ENCODE peak calls at places on chromosome 19, in seven cellular contexts. One of them, this sample, is unnamed.

GRCh38 chr19:7494416-7495098 is 5.7 kb upstream of the PEX11G start:
- DNase-seq in esophagus muscularis mucosa: no peak
- DNase-seq in BJ: no peak
- DNase-seq in heart left ventricle: peak
- DNase-seq in brain microvascular endothelial cell: peak
- DNase-seq in pancreas: peak
- DNase-seq in astrocyte of the spinal cord: no peak
- DNase-seq in this sample: peak

GRCh38 chr19:12778020-12778904 is 2.9 kb upstream of the HOOK2 start:
- DNase-seq in esophagus muscularis mucosa: no peak
- DNase-seq in BJ: no peak
- DNase-seq in heart left ventricle: peak
- DNase-seq in brain microvascular endothelial cell: peak
- DNase-seq in pancreas: peak
- DNase-seq in astrocyte of the spinal cord: peak
- DNase-seq in this sample: peak

GRCh38 chr19:12834418-12834943 is at the start of gene RTBDN:
- DNase-seq in esophagus muscularis mucosa: no peak
- DNase-seq in BJ: no peak
- DNase-seq in heart left ventricle: no peak
- DNase-seq in brain microvascular endothelial cell: no peak
- DNase-seq in pancreas: peak
- DNase-seq in astrocyte of the spinal cord: no peak
- DNase-seq in this sample: peak

GRCh38 chr19:32824136-32824835 is 45.3 kb downstream of the SLC7A9 start:
- DNase-seq in esophagus muscularis mucosa: no peak
- DNase-seq in BJ: no peak
- DNase-seq in heart left ventricle: no peak
- DNase-seq in brain microvascular endothelial cell: no peak
- DNase-seq in pancreas: no peak
- DNase-seq in astrocyte of the spinal cord: no peak
- DNase-seq in this sample: no peak

GRCh38 chr19:18046066-18046718 is 38.2 kb downstream of the ARRDC2 start:
- DNase-seq in esophagus muscularis mucosa: no peak
- DNase-seq in BJ: peak
- DNase-seq in heart left ventricle: no peak
- DNase-seq in brain microvascular endothelial cell: peak
- DNase-seq in pancreas: no peak
- DNase-seq in astrocyte of the spinal cord: peak
- DNase-seq in this sample: peak

GRCh38 chr19:18289471-18290066 is 8.1 kb upstream of the JUND start:
- DNase-seq in esophagus muscularis mucosa: no peak
- DNase-seq in BJ: no peak
- DNase-seq in heart left ventricle: no peak
- DNase-seq in brain microvascular endothelial cell: no peak
- DNase-seq in pancreas: no peak
- DNase-seq in astrocyte of the spinal cord: no peak
- DNase-seq in this sample: no peak

GRCh38 chr19:17020823-17021222 is 5.8 kb downstream of the CPAMD8 start:
- DNase-seq in esophagus muscularis mucosa: no peak
- DNase-seq in BJ: no peak
- DNase-seq in heart left ventricle: no peak
- DNase-seq in brain microvascular endothelial cell: no peak
- DNase-seq in pancreas: no peak
- DNase-seq in astrocyte of the spinal cord: no peak
- DNase-seq in this sample: no peak

GRCh38 chr19:5090780-5091575 is 122.1 kb downstream of the KDM4B start:
- DNase-seq in esophagus muscularis mucosa: no peak
- DNase-seq in BJ: peak
- DNase-seq in heart left ventricle: peak
- DNase-seq in brain microvascular endothelial cell: peak
- DNase-seq in pancreas: no peak
- DNase-seq in astrocyte of the spinal cord: peak
- DNase-seq in this sample: no peak

GRCh38 chr19:9309974-9310446 is 372 bp upstream of the ZNF699 start:
- DNase-seq in esophagus muscularis mucosa: peak
- DNase-seq in BJ: no peak
- DNase-seq in heart left ventricle: peak
- DNase-seq in brain microvascular endothelial cell: peak
- DNase-seq in pancreas: peak
- DNase-seq in astrocyte of the spinal cord: no peak
- DNase-seq in this sample: peak

GRCh38 chr19:17346109-17346671 is 8.8 kb downstream of the GTPBP3 start:
- DNase-seq in esophagus muscularis mucosa: no peak
- DNase-seq in BJ: no peak
- DNase-seq in heart left ventricle: peak
- DNase-seq in brain microvascular endothelial cell: peak
- DNase-seq in pancreas: peak
- DNase-seq in astrocyte of the spinal cord: peak
- DNase-seq in this sample: peak

GRCh38 chr19:16197188-16197621 is 506 bp upstream of the AP1M1 start:
- DNase-seq in esophagus muscularis mucosa: no peak
- DNase-seq in BJ: peak
- DNase-seq in heart left ventricle: no peak
- DNase-seq in brain microvascular endothelial cell: peak
- DNase-seq in pancreas: no peak
- DNase-seq in astrocyte of the spinal cord: peak
- DNase-seq in this sample: no peak

GRCh38 chr19:38975214-38975860 is at the start of gene FBXO17:
- DNase-seq in esophagus muscularis mucosa: no peak
- DNase-seq in BJ: no peak
- DNase-seq in heart left ventricle: peak
- DNase-seq in brain microvascular endothelial cell: peak
- DNase-seq in pancreas: peak
- DNase-seq in astrocyte of the spinal cord: peak
- DNase-seq in this sample: peak

GRCh38 chr19:12665281-12665573 is 1.3 kb downstream of the MAN2B1 start:
- DNase-seq in esophagus muscularis mucosa: no peak
- DNase-seq in BJ: no peak
- DNase-seq in heart left ventricle: peak
- DNase-seq in brain microvascular endothelial cell: no peak
- DNase-seq in pancreas: no peak
- DNase-seq in astrocyte of the spinal cord: no peak
- DNase-seq in this sample: no peak

GRCh38 chr19:12774588-12775555 is at the start of gene HOOK2:
- DNase-seq in esophagus muscularis mucosa: no peak
- DNase-seq in BJ: no peak
- DNase-seq in heart left ventricle: peak
- DNase-seq in brain microvascular endothelial cell: no peak
- DNase-seq in pancreas: peak
- DNase-seq in astrocyte of the spinal cord: no peak
- DNase-seq in this sample: no peak

GRCh38 chr19:12664406-12665280 is 1.9 kb downstream of the MAN2B1 start:
- DNase-seq in esophagus muscularis mucosa: no peak
- DNase-seq in BJ: no peak
- DNase-seq in heart left ventricle: no peak
- DNase-seq in brain microvascular endothelial cell: no peak
- DNase-seq in pancreas: no peak
- DNase-seq in astrocyte of the spinal cord: no peak
- DNase-seq in this sample: no peak

GRCh38 chr19:56983804-56984203 is 136.0 kb upstream of the USP29 start:
- DNase-seq in esophagus muscularis mucosa: no peak
- DNase-seq in BJ: no peak
- DNase-seq in heart left ventricle: no peak
- DNase-seq in brain microvascular endothelial cell: no peak
- DNase-seq in pancreas: no peak
- DNase-seq in astrocyte of the spinal cord: no peak
- DNase-seq in this sample: no peak

DNA sequence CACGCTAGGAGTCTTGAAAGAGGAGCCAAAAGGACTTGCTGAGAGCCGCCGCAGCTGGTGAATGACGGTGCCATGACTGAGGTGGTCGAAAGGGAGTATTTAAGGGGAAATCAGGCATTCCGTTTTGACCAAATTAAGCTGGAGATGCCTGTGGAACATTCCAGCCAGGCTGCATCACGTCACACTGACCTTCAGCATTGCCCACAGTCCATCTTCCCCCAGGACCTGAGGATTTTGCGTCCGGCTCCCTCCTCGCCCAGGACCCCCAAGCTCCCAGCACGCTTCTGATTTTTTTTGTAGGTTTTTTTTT is 12.0 kb downstream of the CYTH2 start:
- DNase-seq in esophagus muscularis mucosa: no peak
- DNase-seq in BJ: no peak
- DNase-seq in heart left ventricle: no peak
- DNase-seq in brain microvascular endothelial cell: no peak
- DNase-seq in pancreas: no peak
- DNase-seq in astrocyte of the spinal cord: no peak
- DNase-seq in this sample: no peak
- H3K4me3 ChIP-seq in esophagus muscularis mucosa: peak
- H3K4me3 ChIP-seq in BJ: peak
- H3K4me3 ChIP-seq in heart left ventricle: peak
- H3K4me3 ChIP-seq in brain microvascular endothelial cell: peak
- H3K4me3 ChIP-seq in pancreas: peak
- H3K4me3 ChIP-seq in astrocyte of the spinal cord: peak
- H3K4me3 ChIP-seq in this sample: peak

GRCh38 chr19:40717325-40717879 is 490 bp downstream of the ITPKC start:
- DNase-seq in esophagus muscularis mucosa: no peak
- DNase-seq in BJ: no peak
- DNase-seq in heart left ventricle: no peak
- DNase-seq in brain microvascular endothelial cell: peak
- DNase-seq in pancreas: no peak
- DNase-seq in astrocyte of the spinal cord: no peak
- DNase-seq in this sample: no peak

GRCh38 chr19:40716031-40716654 is 543 bp downstream of the COQ8B start:
- DNase-seq in esophagus muscularis mucosa: no peak
- DNase-seq in BJ: no peak
- DNase-seq in heart left ventricle: no peak
- DNase-seq in brain microvascular endothelial cell: peak
- DNase-seq in pancreas: peak
- DNase-seq in astrocyte of the spinal cord: no peak
- DNase-seq in this sample: peak

GRCh38 chr19:40714519-40715299 is 2.0 kb downstream of the COQ8B start:
- DNase-seq in esophagus muscularis mucosa: peak
- DNase-seq in BJ: no peak
- DNase-seq in heart left ventricle: peak
- DNase-seq in brain microvascular endothelial cell: peak
- DNase-seq in pancreas: peak
- DNase-seq in astrocyte of the spinal cord: peak
- DNase-seq in this sample: peak

GRCh38 chr19:40716655-40717324 is at the start of the genes COQ8B and ITPKC:
- DNase-seq in esophagus muscularis mucosa: peak
- DNase-seq in BJ: peak
- DNase-seq in heart left ventricle: peak
- DNase-seq in brain microvascular endothelial cell: peak
- DNase-seq in pancreas: peak
- DNase-seq in astrocyte of the spinal cord: peak
- DNase-seq in this sample: peak

DNA sequence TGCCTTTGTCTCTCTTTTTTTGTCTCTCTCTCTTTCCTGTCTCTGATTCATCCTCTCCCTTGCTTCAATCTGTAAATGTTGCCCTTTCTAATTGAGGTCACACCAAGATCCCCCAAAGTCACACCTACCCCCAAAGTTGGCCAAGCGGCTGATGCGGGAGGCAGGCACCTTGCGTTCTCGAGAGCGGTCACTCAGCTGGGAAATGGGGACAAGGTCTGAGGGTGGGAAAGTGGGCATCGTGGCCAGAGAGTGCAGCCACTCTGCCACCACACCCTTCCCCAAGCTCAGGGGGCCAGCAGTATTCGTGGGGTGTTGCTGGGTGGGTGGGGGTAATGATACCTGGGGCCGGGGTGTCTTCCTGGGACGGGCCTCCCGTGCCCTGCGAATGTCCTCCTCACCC is 2.7 kb downstream of the COQ8B start:
- DNase-seq in esophagus muscularis mucosa: no peak
- DNase-seq in BJ: no peak
- DNase-seq in heart left ventricle: no peak
- DNase-seq in brain microvascular endothelial cell: no peak
- DNase-seq in pancreas: no peak
- DNase-seq in astrocyte of the spinal cord: no peak
- DNase-seq in this sample: no peak
- H3K4me3 ChIP-seq in esophagus muscularis mucosa: peak
- H3K4me3 ChIP-seq in BJ: peak
- H3K4me3 ChIP-seq in heart left ventricle: peak
- H3K4me3 ChIP-seq in brain microvascular endothelial cell: no peak
- H3K4me3 ChIP-seq in pancreas: peak
- H3K4me3 ChIP-seq in astrocyte of the spinal cord: no peak
- H3K4me3 ChIP-seq in this sample: peak

GRCh38 chr19:2703077-2703437 is 563 bp upstream of the GNG7 start:
- DNase-seq in esophagus muscularis mucosa: no peak
- DNase-seq in BJ: no peak
- DNase-seq in heart left ventricle: no peak
- DNase-seq in brain microvascular endothelial cell: no peak
- DNase-seq in pancreas: no peak
- DNase-seq in astrocyte of the spinal cord: no peak
- DNase-seq in this sample: no peak
- H3K4me3 ChIP-seq in esophagus muscularis mucosa: peak
- H3K4me3 ChIP-seq in BJ: peak
- H3K4me3 ChIP-seq in heart left ventricle: peak
- H3K4me3 ChIP-seq in brain microvascular endothelial cell: no peak
- H3K4me3 ChIP-seq in pancreas: peak
- H3K4me3 ChIP-seq in astrocyte of the spinal cord: peak
- H3K4me3 ChIP-seq in this sample: peak

DNA sequence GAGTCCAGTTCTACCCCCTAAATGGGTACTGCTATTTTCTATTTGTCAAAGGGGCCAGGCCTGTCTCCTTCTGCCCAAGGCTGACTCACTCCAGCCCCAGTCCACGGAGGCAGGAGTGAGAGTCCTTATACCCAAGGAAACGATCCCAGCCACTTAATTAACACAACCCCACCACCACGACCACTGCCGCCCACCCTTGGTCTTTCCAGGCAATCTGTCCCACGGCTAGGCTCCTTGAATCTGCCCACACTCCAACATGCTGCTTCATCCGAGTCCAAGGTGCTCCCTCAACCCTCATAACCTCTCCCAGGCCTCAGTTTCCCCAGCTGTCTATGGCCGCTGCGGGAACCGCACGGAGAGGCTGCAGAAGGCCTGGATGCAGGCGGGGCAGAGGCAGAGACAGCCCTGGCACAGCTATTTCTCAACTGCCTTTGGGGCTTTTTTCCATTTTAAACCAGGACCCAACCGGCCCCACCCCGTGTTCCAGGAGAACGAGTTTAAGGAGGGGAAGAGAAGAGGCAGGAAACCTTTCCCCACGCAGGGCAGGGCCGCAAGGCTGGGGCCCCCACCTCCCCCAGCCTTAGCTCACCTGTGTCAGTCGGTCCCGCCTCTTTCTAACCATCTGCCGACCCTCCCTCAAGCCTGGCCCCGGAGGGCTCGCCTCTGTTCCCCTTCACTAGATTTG is 746 bp downstream of the RAB3D start:
- DNase-seq in esophagus muscularis mucosa: no peak
- DNase-seq in BJ: no peak
- DNase-seq in heart left ventricle: peak
- DNase-seq in brain microvascular endothelial cell: no peak
- DNase-seq in pancreas: peak
- DNase-seq in astrocyte of the spinal cord: no peak
- DNase-seq in this sample: no peak
- H3K4me3 ChIP-seq in esophagus muscularis mucosa: peak
- H3K4me3 ChIP-seq in BJ: peak
- H3K4me3 ChIP-seq in heart left ventricle: peak
- H3K4me3 ChIP-seq in brain microvascular endothelial cell: no peak
- H3K4me3 ChIP-seq in pancreas: peak
- H3K4me3 ChIP-seq in astrocyte of the spinal cord: peak
- H3K4me3 ChIP-seq in this sample: peak

This sample was measured in psoas muscle.